ENCODE peak calls at places on chromosomes 2 and 18, in ten cellular contexts. One of them, this sample, is unnamed.

GRCh38 chr18:47968721-47969120 is 38.3 kb upstream of the SMAD2 start:
- DNase-seq in ovary: no peak
- DNase-seq in upper lobe of left lung: no peak
- DNase-seq in Peyer's patch: no peak
- DNase-seq in thoracic aorta: no peak
- DNase-seq in GM12878: no peak
- DNase-seq in ascending aorta: no peak
- DNase-seq in lung: no peak
- DNase-seq in left ventricle myocardium inferior: no peak
- DNase-seq in hepatocyte: no peak
- DNase-seq in this sample: no peak

GRCh38 chr2:231765496-231765929 is 15.6 kb downstream of the PDE6D start:
- DNase-seq in ovary: no peak
- DNase-seq in upper lobe of left lung: no peak
- DNase-seq in Peyer's patch: no peak
- DNase-seq in thoracic aorta: no peak
- DNase-seq in GM12878: peak; percentile 28
- DNase-seq in ascending aorta: no peak
- DNase-seq in lung: no peak
- DNase-seq in left ventricle myocardium inferior: no peak
- DNase-seq in hepatocyte: no peak
- DNase-seq in this sample: peak; percentile 76

GRCh38 chr2:72778410-72778809 is 47.4 kb downstream of the EXOC6B start:
- DNase-seq in ovary: no peak
- DNase-seq in upper lobe of left lung: no peak
- DNase-seq in Peyer's patch: no peak
- DNase-seq in thoracic aorta: no peak
- DNase-seq in GM12878: no peak
- DNase-seq in ascending aorta: no peak
- DNase-seq in lung: no peak
- DNase-seq in left ventricle myocardium inferior: no peak
- DNase-seq in hepatocyte: no peak
- DNase-seq in this sample: no peak

GRCh38 chr2:228268756-228269155 is 87.3 kb upstream of the SPHKAP start:
- DNase-seq in ovary: no peak
- DNase-seq in upper lobe of left lung: no peak
- DNase-seq in Peyer's patch: no peak
- DNase-seq in thoracic aorta: no peak
- DNase-seq in GM12878: no peak
- DNase-seq in ascending aorta: no peak
- DNase-seq in lung: no peak
- DNase-seq in left ventricle myocardium inferior: no peak
- DNase-seq in hepatocyte: no peak
- DNase-seq in this sample: no peak

GRCh38 chr2:630451-631320 is 46.5 kb downstream of the TMEM18 start:
- DNase-seq in ovary: no peak
- DNase-seq in upper lobe of left lung: no peak
- DNase-seq in Peyer's patch: no peak
- DNase-seq in thoracic aorta: no peak
- DNase-seq in GM12878: no peak
- DNase-seq in ascending aorta: no peak
- DNase-seq in lung: no peak
- DNase-seq in left ventricle myocardium inferior: no peak
- DNase-seq in hepatocyte: no peak
- DNase-seq in this sample: no peak

GRCh38 chr2:134462791-134463725 is 209.2 kb downstream of the MGAT5 start:
- DNase-seq in ovary: no peak
- DNase-seq in upper lobe of left lung: no peak
- DNase-seq in Peyer's patch: no peak
- DNase-seq in thoracic aorta: no peak
- DNase-seq in GM12878: no peak
- DNase-seq in ascending aorta: no peak
- DNase-seq in lung: no peak
- DNase-seq in left ventricle myocardium inferior: no peak
- DNase-seq in hepatocyte: no peak
- DNase-seq in this sample: no peak

GRCh38 chr18:45222200-45222599 is 393.1 kb upstream of the SLC14A2 start:
- DNase-seq in ovary: no peak
- DNase-seq in upper lobe of left lung: no peak
- DNase-seq in Peyer's patch: no peak
- DNase-seq in thoracic aorta: no peak
- DNase-seq in GM12878: no peak
- DNase-seq in ascending aorta: no peak
- DNase-seq in lung: no peak
- DNase-seq in left ventricle myocardium inferior: no peak
- DNase-seq in hepatocyte: no peak
- DNase-seq in this sample: no peak

GRCh38 chr18:48785091-48785614 is 165.6 kb downstream of the SMAD7 start:
- DNase-seq in ovary: no peak
- DNase-seq in upper lobe of left lung: peak; percentile 48
- DNase-seq in Peyer's patch: peak; percentile 80
- DNase-seq in thoracic aorta: no peak
- DNase-seq in GM12878: peak; percentile 94
- DNase-seq in ascending aorta: no peak
- DNase-seq in lung: no peak
- DNase-seq in left ventricle myocardium inferior: peak; percentile 14
- DNase-seq in hepatocyte: no peak
- DNase-seq in this sample: peak; percentile 95

GRCh38 chr2:102334471-102334870 is 21.1 kb upstream of the IL18R1 start:
- DNase-seq in ovary: no peak
- DNase-seq in upper lobe of left lung: no peak
- DNase-seq in Peyer's patch: no peak
- DNase-seq in thoracic aorta: no peak
- DNase-seq in GM12878: no peak
- DNase-seq in ascending aorta: no peak
- DNase-seq in lung: no peak
- DNase-seq in left ventricle myocardium inferior: no peak
- DNase-seq in hepatocyte: no peak
- DNase-seq in this sample: no peak

DNA sequence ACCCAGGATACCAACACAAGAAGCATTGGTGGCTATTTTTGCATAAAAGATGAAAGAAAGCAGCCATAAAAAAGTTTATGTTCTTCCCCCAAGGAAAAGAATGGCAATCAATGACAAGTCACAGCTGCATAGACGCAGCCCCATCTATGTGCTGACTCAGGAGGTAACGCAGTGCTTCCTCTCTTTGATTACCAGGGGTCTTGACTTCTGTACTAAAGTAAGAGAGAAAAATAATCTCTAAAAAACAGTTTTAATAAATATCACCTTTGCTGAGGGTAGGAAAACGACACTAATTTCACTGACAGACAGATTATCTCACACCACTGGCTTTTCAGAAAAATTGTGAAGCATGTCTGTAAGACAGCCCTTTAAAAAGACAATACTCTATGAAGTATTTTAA is 33.9 kb upstream of the EVA1A start:
- DNase-seq in ovary: no peak
- DNase-seq in upper lobe of left lung: no peak
- DNase-seq in Peyer's patch: no peak
- DNase-seq in thoracic aorta: no peak
- DNase-seq in GM12878: no peak
- DNase-seq in ascending aorta: no peak
- DNase-seq in lung: no peak
- DNase-seq in left ventricle myocardium inferior: no peak
- DNase-seq in hepatocyte: no peak
- DNase-seq in this sample: no peak
- H3K27ac ChIP-seq in ovary: no peak overlapping the region
- H3K27ac ChIP-seq in upper lobe of left lung: no peak overlapping the region
- H3K27ac ChIP-seq in Peyer's patch: no peak overlapping the region
- H3K27ac ChIP-seq in thoracic aorta: no peak overlapping the region
- H3K27ac ChIP-seq in GM12878: no peak overlapping the region
- H3K27ac ChIP-seq in ascending aorta: no peak overlapping the region
- H3K27ac ChIP-seq in lung: no peak overlapping the region
- H3K27ac ChIP-seq in left ventricle myocardium inferior: no peak overlapping the region
- H3K27ac ChIP-seq in hepatocyte: no peak overlapping the region
- H3K27ac ChIP-seq in this sample: no peak overlapping the region

GRCh38 chr2:188292446-188293239 is 969 bp downstream of the GULP1 start:
- DNase-seq in ovary: peak; percentile 77
- DNase-seq in upper lobe of left lung: peak; percentile 88
- DNase-seq in Peyer's patch: peak; percentile 88
- DNase-seq in thoracic aorta: peak; percentile 70
- DNase-seq in GM12878: no peak
- DNase-seq in ascending aorta: peak; percentile 95
- DNase-seq in lung: peak; percentile 77
- DNase-seq in left ventricle myocardium inferior: peak; percentile 68
- DNase-seq in hepatocyte: peak; percentile 90
- DNase-seq in this sample: no peak

GRCh38 chr2:188294547-188294946 is 2.9 kb downstream of the GULP1 start:
- DNase-seq in ovary: no peak
- DNase-seq in upper lobe of left lung: no peak
- DNase-seq in Peyer's patch: no peak
- DNase-seq in thoracic aorta: no peak
- DNase-seq in GM12878: no peak
- DNase-seq in ascending aorta: no peak
- DNase-seq in lung: no peak
- DNase-seq in left ventricle myocardium inferior: no peak
- DNase-seq in hepatocyte: no peak
- DNase-seq in this sample: no peak

GRCh38 chr2:188293601-188294482 is 2.2 kb downstream of the GULP1 start:
- DNase-seq in ovary: peak; percentile 75
- DNase-seq in upper lobe of left lung: peak; percentile 66
- DNase-seq in Peyer's patch: peak; percentile 77
- DNase-seq in thoracic aorta: no peak
- DNase-seq in GM12878: no peak
- DNase-seq in ascending aorta: peak; percentile 81
- DNase-seq in lung: peak; percentile 59
- DNase-seq in left ventricle myocardium inferior: peak; percentile 55
- DNase-seq in hepatocyte: peak; percentile 83
- DNase-seq in this sample: no peak

GRCh38 chr2:188291617-188292445 is at the start of gene GULP1:
- DNase-seq in ovary: peak; percentile 78
- DNase-seq in upper lobe of left lung: peak; percentile 69
- DNase-seq in Peyer's patch: peak; percentile 78
- DNase-seq in thoracic aorta: no peak
- DNase-seq in GM12878: no peak
- DNase-seq in ascending aorta: peak; percentile 83
- DNase-seq in lung: peak; percentile 76
- DNase-seq in left ventricle myocardium inferior: peak; percentile 76
- DNase-seq in hepatocyte: peak; percentile 90
- DNase-seq in this sample: peak; percentile 55

DNA sequence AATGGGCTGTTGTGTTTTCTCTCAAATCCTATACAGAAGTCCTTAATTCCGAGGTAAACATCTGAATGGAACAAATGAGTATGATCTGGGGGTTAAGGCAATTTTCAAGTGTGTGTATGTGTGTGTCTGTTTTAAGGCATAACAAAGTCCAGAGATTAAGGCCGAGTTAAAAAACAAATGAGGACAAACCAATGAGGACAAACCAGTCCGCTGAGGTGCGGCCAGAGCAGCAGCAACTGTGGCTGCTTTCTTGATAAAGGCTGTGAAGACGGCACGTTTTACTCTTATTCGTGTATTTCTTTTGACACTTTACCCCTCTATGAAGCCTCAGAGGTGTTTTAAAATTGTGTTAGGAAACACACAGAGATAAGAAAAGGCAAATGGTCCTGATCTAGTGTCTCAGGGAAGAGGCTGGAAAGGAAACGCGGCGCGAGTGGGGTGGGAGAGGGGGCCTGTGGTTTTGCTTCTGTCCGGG is 495 bp upstream of the GULP1 start:
- DNase-seq in ovary: no peak
- DNase-seq in upper lobe of left lung: peak; percentile 47
- DNase-seq in Peyer's patch: peak; percentile 51
- DNase-seq in thoracic aorta: no peak
- DNase-seq in GM12878: no peak
- DNase-seq in ascending aorta: no peak
- DNase-seq in lung: no peak
- DNase-seq in left ventricle myocardium inferior: peak; percentile 20
- DNase-seq in hepatocyte: peak; percentile 54
- DNase-seq in this sample: no peak
- H3K27ac ChIP-seq in ovary: peak overlapping the region; percentile 96
- H3K27ac ChIP-seq in upper lobe of left lung: peak overlapping the region; percentile 94
- H3K27ac ChIP-seq in Peyer's patch: peak overlapping the region; percentile 90
- H3K27ac ChIP-seq in thoracic aorta: peak overlapping the region; percentile 98
- H3K27ac ChIP-seq in GM12878: no peak overlapping the region
- H3K27ac ChIP-seq in ascending aorta: peak overlapping the region; percentile 99
- H3K27ac ChIP-seq in lung: no peak overlapping the region
- H3K27ac ChIP-seq in left ventricle myocardium inferior: peak overlapping the region; percentile 87
- H3K27ac ChIP-seq in hepatocyte: peak overlapping the region; percentile 99
- H3K27ac ChIP-seq in this sample: no peak overlapping the region

GRCh38 chr2:26671691-26672090 is 20.8 kb upstream of the KCNK3 start:
- DNase-seq in ovary: no peak
- DNase-seq in upper lobe of left lung: no peak
- DNase-seq in Peyer's patch: peak; percentile 11
- DNase-seq in thoracic aorta: no peak
- DNase-seq in GM12878: no peak
- DNase-seq in ascending aorta: peak; percentile 46
- DNase-seq in lung: no peak
- DNase-seq in left ventricle myocardium inferior: no peak
- DNase-seq in hepatocyte: no peak
- DNase-seq in this sample: no peak
- H3K27ac ChIP-seq in ovary: no peak overlapping the region
- H3K27ac ChIP-seq in upper lobe of left lung: no peak overlapping the region
- H3K27ac ChIP-seq in Peyer's patch: no peak overlapping the region
- H3K27ac ChIP-seq in thoracic aorta: no peak overlapping the region
- H3K27ac ChIP-seq in GM12878: no peak overlapping the region
- H3K27ac ChIP-seq in ascending aorta: no peak overlapping the region
- H3K27ac ChIP-seq in lung: no peak overlapping the region
- H3K27ac ChIP-seq in left ventricle myocardium inferior: no peak overlapping the region
- H3K27ac ChIP-seq in hepatocyte: no peak overlapping the region
- H3K27ac ChIP-seq in this sample: no peak overlapping the region

GRCh38 chr2:236745420-236746210 is 176.0 kb downstream of the ACKR3 start:
- DNase-seq in ovary: no peak
- DNase-seq in upper lobe of left lung: no peak
- DNase-seq in Peyer's patch: no peak
- DNase-seq in thoracic aorta: no peak
- DNase-seq in GM12878: no peak
- DNase-seq in ascending aorta: peak; percentile 87
- DNase-seq in lung: no peak
- DNase-seq in left ventricle myocardium inferior: no peak
- DNase-seq in hepatocyte: peak; percentile 78
- DNase-seq in this sample: no peak

GRCh38 chr2:236746833-236747232 is 177.2 kb downstream of the ACKR3 start:
- DNase-seq in ovary: no peak
- DNase-seq in upper lobe of left lung: no peak
- DNase-seq in Peyer's patch: no peak
- DNase-seq in thoracic aorta: no peak
- DNase-seq in GM12878: no peak
- DNase-seq in ascending aorta: no peak
- DNase-seq in lung: no peak
- DNase-seq in left ventricle myocardium inferior: no peak
- DNase-seq in hepatocyte: no peak
- DNase-seq in this sample: no peak

GRCh38 chr2:236743623-236744280 is 174.1 kb downstream of the ACKR3 start:
- DNase-seq in ovary: no peak
- DNase-seq in upper lobe of left lung: no peak
- DNase-seq in Peyer's patch: no peak
- DNase-seq in thoracic aorta: no peak
- DNase-seq in GM12878: no peak
- DNase-seq in ascending aorta: no peak
- DNase-seq in lung: no peak
- DNase-seq in left ventricle myocardium inferior: no peak
- DNase-seq in hepatocyte: no peak
- DNase-seq in this sample: no peak

GRCh38 chr2:236742936-236743622 is 173.5 kb downstream of the ACKR3 start:
- DNase-seq in ovary: no peak
- DNase-seq in upper lobe of left lung: no peak
- DNase-seq in Peyer's patch: no peak
- DNase-seq in thoracic aorta: no peak
- DNase-seq in GM12878: no peak
- DNase-seq in ascending aorta: no peak
- DNase-seq in lung: no peak
- DNase-seq in left ventricle myocardium inferior: no peak
- DNase-seq in hepatocyte: no peak
- DNase-seq in this sample: no peak

GRCh38 chr2:236744316-236745105 is 174.9 kb downstream of the ACKR3 start:
- DNase-seq in ovary: no peak
- DNase-seq in upper lobe of left lung: no peak
- DNase-seq in Peyer's patch: no peak
- DNase-seq in thoracic aorta: no peak
- DNase-seq in GM12878: no peak
- DNase-seq in ascending aorta: no peak
- DNase-seq in lung: no peak
- DNase-seq in left ventricle myocardium inferior: no peak
- DNase-seq in hepatocyte: no peak
- DNase-seq in this sample: no peak
- H3K27ac ChIP-seq in ovary: no peak overlapping the region
- H3K27ac ChIP-seq in upper lobe of left lung: no peak overlapping the region
- H3K27ac ChIP-seq in Peyer's patch: peak overlapping the region; percentile 36
- H3K27ac ChIP-seq in thoracic aorta: no peak overlapping the region
- H3K27ac ChIP-seq in GM12878: no peak overlapping the region
- H3K27ac ChIP-seq in ascending aorta: peak overlapping the region; percentile 65
- H3K27ac ChIP-seq in lung: no peak overlapping the region
- H3K27ac ChIP-seq in left ventricle myocardium inferior: no peak overlapping the region
- H3K27ac ChIP-seq in hepatocyte: peak overlapping the region; percentile 73
- H3K27ac ChIP-seq in this sample: no peak overlapping the region